ENCODE peak calls at places on chromosomes 5 and 9, in five cellular contexts. U is neural crest cell, C is glutamatergic neuron, X is IMR-90, L is HCT116. H is an unnamed sample.

GRCh38 chr9:129613520-129614175 is 7.3 kb downstream of the C9orf50 start:
- DNase-seq in U (no peak), C (peak; percentile 48), X (no peak), L (no peak), H (no peak)

GRCh38 chr9:88936668-88937067 is 54.6 kb upstream of the S1PR3 start:
- DNase-seq in U (no peak), C (no peak), X (peak; percentile 7), L (no peak), H (no peak)

GRCh38 chr9:129174724-129175514 is 3.1 kb downstream of the IER5L start:
- DNase-seq in U (peak; percentile 48), C (peak; percentile 71), X (peak; percentile 90), L (peak; percentile 65), H (peak; percentile 57)

GRCh38 chr9:33731625-33732024 is 63.7 kb upstream of the PRSS3 start:
- DNase-seq in U (no peak), C (no peak), X (no peak), L (no peak), H (no peak)

GRCh38 chr9:122348288-122348777 is 22.5 kb upstream of the PTGS1 start:
- DNase-seq in U (no peak), C (peak; percentile 44), X (no peak), L (no peak), H (no peak)

GRCh38 chr9:85200726-85201402 is 531.3 kb downstream of the NTRK2 start:
- DNase-seq in U (no peak), C (no peak), X (no peak), L (no peak), H (peak; percentile 26)

GRCh38 chr5:78964889-78965288 is 20.2 kb downstream of the ARSB start:
- DNase-seq in U (no peak), C (no peak), X (peak; percentile 83), L (peak; percentile 48), H (peak; percentile 27)

GRCh38 chr5:177996660-177997318 is 747 bp upstream of the PROP1 start:
- DNase-seq in U (no peak), C (no peak), X (no peak), L (no peak), H (no peak)

GRCh38 chr9:130174920-130175321 is 2.7 kb downstream of the NCS1 start:
- DNase-seq in U (no peak), C (peak; percentile 74), X (no peak), L (no peak), H (no peak)

GRCh38 chr5:132420706-132421272 is 51.3 kb downstream of the SLC22A5 start:
- DNase-seq in U (no peak), C (no peak), X (no peak), L (no peak), H (no peak)
- TF ChIP-seq CTCF in U (no peak), C (no peak), X (no peak), L (no peak), H (no peak)

DNA sequence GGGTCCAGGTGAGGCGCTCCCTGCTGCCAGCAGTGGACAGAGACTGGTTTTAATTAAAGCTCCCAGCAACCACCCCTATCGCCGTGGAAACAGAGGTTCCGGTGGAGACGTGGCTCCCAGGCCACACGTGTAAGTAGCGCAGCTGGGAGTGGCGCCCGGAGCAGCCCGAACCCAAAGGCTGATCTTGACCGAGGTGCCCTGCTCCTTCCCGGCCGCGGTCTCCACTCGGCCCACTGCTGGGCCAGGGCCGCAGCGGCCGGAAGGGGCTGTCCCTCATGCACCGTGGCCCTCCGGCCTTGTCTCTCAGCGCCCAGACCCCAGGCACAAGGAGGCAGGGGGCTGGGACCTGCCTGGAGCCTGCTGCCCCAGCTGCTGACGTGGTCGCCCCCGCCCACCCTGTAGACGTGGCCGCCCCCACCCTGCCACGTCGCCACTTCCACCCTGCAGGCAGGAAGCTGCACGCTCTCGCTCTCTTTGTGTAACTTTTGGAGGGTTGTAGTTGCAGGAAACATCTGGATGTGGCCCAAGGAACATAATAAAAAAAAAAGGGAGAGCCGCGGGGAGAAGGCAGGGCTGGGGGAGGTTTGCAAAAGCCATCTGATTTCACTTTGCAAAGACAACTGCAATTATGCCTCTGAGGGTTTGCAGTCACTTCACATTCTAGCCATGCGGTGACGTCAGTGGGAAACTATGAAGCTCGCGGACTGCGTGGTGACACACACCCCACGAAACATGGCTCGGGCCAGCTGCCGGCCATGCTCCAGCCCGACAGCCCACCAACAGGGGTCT is 129.9 kb downstream of the RXRA start:
- DNase-seq in U (no peak), C (no peak), X (peak; percentile 99), L (peak; percentile 35), H (no peak)
- TF ChIP-seq CTCF in U (no peak), C (no peak), X (no peak), L (no peak), H (no peak)

GRCh38 chr9:31807574-31808256 is 576.7 kb upstream of the ACO1 start:
- DNase-seq in U (no peak), C (no peak), X (no peak), L (peak; percentile 51), H (peak; percentile 36)
- TF ChIP-seq CTCF in U (peak; percentile 40), C (no peak), X (no peak), L (peak; percentile 48), H (peak; percentile 11)

DNA sequence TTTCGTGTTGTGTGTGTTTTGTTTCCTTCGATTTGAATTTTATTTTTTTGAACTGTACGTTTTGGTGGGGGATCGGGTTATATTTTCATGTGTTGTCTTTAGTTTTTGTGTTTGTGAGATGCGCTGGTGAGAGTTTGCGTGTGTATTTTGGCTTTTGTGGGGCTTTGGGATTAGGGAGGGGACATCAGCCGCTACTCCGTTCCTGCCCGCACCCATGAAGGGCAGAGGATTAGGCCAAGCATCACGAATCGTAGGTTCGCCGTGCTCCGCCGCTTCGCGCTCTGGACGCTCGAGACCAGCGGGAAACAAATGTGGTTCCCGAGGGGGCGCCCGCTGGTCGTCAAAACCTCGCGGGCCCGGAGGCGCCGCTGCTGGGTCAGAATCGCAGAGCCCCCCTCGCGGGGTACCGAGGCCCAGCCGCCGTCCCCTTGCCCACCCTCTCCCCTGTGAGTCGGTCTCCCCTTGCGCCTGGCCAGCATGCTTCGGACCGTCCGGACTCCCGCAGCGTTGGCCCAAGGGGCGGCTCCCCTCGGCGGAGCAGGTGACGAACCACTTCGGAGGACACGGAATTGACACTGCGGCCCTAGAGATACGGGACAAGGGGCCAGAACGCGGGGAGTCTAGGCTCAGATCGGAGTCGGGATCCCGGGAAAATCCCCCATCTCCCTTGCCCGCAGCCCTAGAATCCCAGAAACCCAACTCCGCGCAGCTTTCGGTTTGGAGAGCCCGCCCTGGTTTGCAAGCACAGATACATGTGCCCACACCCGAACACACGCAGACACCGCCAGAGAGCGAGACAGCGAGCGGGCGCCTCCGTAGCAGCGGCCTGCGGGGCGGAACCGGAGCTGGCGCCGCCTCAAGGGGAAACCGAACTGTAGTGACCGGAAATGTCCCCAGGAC is 2.4 kb upstream of the PAX5 start:
- DNase-seq in U (peak; percentile 42), C (peak; percentile 54), X (peak; percentile 12), L (no peak), H (no peak)
- TF ChIP-seq CTCF in U (no peak), C (no peak), X (no peak), L (no peak), H (no peak)

GRCh38 chr5:60010328-60010727 is 116.8 kb upstream of the PDE4D start:
- DNase-seq in U (no peak), C (no peak), X (no peak), L (no peak), H (no peak)
- TF ChIP-seq CTCF in U (peak; percentile 58), C (peak; percentile 68), X (no peak), L (no peak), H (no peak)

H was measured in Calu3.